ENCODE peak calls at places on chromosomes 2 and 18, in ten cellular contexts. One of them, this sample, is unnamed.

GRCh38 chr2:160968183-160968582 is 192.0 kb upstream of the TANK start:
- DNase-seq in hepatic stellate cell: no peak
- DNase-seq in ELF-1: no peak
- DNase-seq in NCI-H1436: no peak
- DNase-seq in amniotic stem cell: no peak
- DNase-seq in erythroblast: no peak
- DNase-seq in stimulated activated CD4-positive, alpha-beta T cell treated with anti-CD3 and anti-CD28 coated beads, TNF-alpha, amount 100 ng/mL, for 1 hour: no peak
- DNase-seq in CD4-positive, alpha-beta memory T cell: no peak
- DNase-seq in anterior cingulate cortex: no peak
- DNase-seq in NCI-H1092 treated with DMSO at 0.1 percent for 48 hours: no peak
- DNase-seq in this sample: no peak

GRCh38 chr2:29335391-29335790 is 220.2 kb downstream of the CLIP4 start:
- DNase-seq in hepatic stellate cell: no peak
- DNase-seq in ELF-1: no peak
- DNase-seq in NCI-H1436: no peak
- DNase-seq in amniotic stem cell: no peak
- DNase-seq in erythroblast: no peak
- DNase-seq in stimulated activated CD4-positive, alpha-beta T cell treated with anti-CD3 and anti-CD28 coated beads, TNF-alpha, amount 100 ng/mL, for 1 hour: no peak
- DNase-seq in CD4-positive, alpha-beta memory T cell: no peak
- DNase-seq in anterior cingulate cortex: no peak
- DNase-seq in NCI-H1092 treated with DMSO at 0.1 percent for 48 hours: no peak
- DNase-seq in this sample: no peak

GRCh38 chr2:68565858-68566257 is 77.5 kb upstream of the PROKR1 start:
- DNase-seq in hepatic stellate cell: peak; percentile 5
- DNase-seq in ELF-1: no peak
- DNase-seq in NCI-H1436: no peak
- DNase-seq in amniotic stem cell: no peak
- DNase-seq in erythroblast: no peak
- DNase-seq in stimulated activated CD4-positive, alpha-beta T cell treated with anti-CD3 and anti-CD28 coated beads, TNF-alpha, amount 100 ng/mL, for 1 hour: no peak
- DNase-seq in CD4-positive, alpha-beta memory T cell: no peak
- DNase-seq in anterior cingulate cortex: no peak
- DNase-seq in NCI-H1092 treated with DMSO at 0.1 percent for 48 hours: no peak
- DNase-seq in this sample: no peak

GRCh38 chr2:122516775-122517174 is 761.3 kb downstream of the TSN start:
- DNase-seq in hepatic stellate cell: no peak
- DNase-seq in ELF-1: peak; percentile 37
- DNase-seq in NCI-H1436: peak; percentile 75
- DNase-seq in amniotic stem cell: no peak
- DNase-seq in erythroblast: no peak
- DNase-seq in stimulated activated CD4-positive, alpha-beta T cell treated with anti-CD3 and anti-CD28 coated beads, TNF-alpha, amount 100 ng/mL, for 1 hour: no peak
- DNase-seq in CD4-positive, alpha-beta memory T cell: no peak
- DNase-seq in anterior cingulate cortex: no peak
- DNase-seq in NCI-H1092 treated with DMSO at 0.1 percent for 48 hours: no peak
- DNase-seq in this sample: no peak

GRCh38 chr2:7927694-7928093 is 754.2 kb upstream of the ID2 start:
- DNase-seq in hepatic stellate cell: no peak
- DNase-seq in ELF-1: no peak
- DNase-seq in NCI-H1436: no peak
- DNase-seq in amniotic stem cell: no peak
- DNase-seq in erythroblast: no peak
- DNase-seq in stimulated activated CD4-positive, alpha-beta T cell treated with anti-CD3 and anti-CD28 coated beads, TNF-alpha, amount 100 ng/mL, for 1 hour: no peak
- DNase-seq in CD4-positive, alpha-beta memory T cell: no peak
- DNase-seq in anterior cingulate cortex: no peak
- DNase-seq in NCI-H1092 treated with DMSO at 0.1 percent for 48 hours: no peak
- DNase-seq in this sample: no peak

GRCh38 chr2:59786684-59787083 is 766.8 kb downstream of the BCL11A start:
- DNase-seq in hepatic stellate cell: no peak
- DNase-seq in ELF-1: no peak
- DNase-seq in NCI-H1436: no peak
- DNase-seq in amniotic stem cell: no peak
- DNase-seq in erythroblast: no peak
- DNase-seq in stimulated activated CD4-positive, alpha-beta T cell treated with anti-CD3 and anti-CD28 coated beads, TNF-alpha, amount 100 ng/mL, for 1 hour: no peak
- DNase-seq in CD4-positive, alpha-beta memory T cell: no peak
- DNase-seq in anterior cingulate cortex: no peak
- DNase-seq in NCI-H1092 treated with DMSO at 0.1 percent for 48 hours: no peak
- DNase-seq in this sample: no peak

GRCh38 chr2:204066051-204066450 is 129.5 kb downstream of the ICOS start:
- DNase-seq in hepatic stellate cell: no peak
- DNase-seq in ELF-1: no peak
- DNase-seq in NCI-H1436: no peak
- DNase-seq in amniotic stem cell: no peak
- DNase-seq in erythroblast: no peak
- DNase-seq in stimulated activated CD4-positive, alpha-beta T cell treated with anti-CD3 and anti-CD28 coated beads, TNF-alpha, amount 100 ng/mL, for 1 hour: no peak
- DNase-seq in CD4-positive, alpha-beta memory T cell: no peak
- DNase-seq in anterior cingulate cortex: no peak
- DNase-seq in NCI-H1092 treated with DMSO at 0.1 percent for 48 hours: no peak
- DNase-seq in this sample: no peak

GRCh38 chr18:36663312-36663711 is 165.5 kb downstream of the TPGS2 start:
- DNase-seq in hepatic stellate cell: no peak
- DNase-seq in ELF-1: no peak
- DNase-seq in NCI-H1436: no peak
- DNase-seq in amniotic stem cell: no peak
- DNase-seq in erythroblast: no peak
- DNase-seq in stimulated activated CD4-positive, alpha-beta T cell treated with anti-CD3 and anti-CD28 coated beads, TNF-alpha, amount 100 ng/mL, for 1 hour: no peak
- DNase-seq in CD4-positive, alpha-beta memory T cell: no peak
- DNase-seq in anterior cingulate cortex: no peak
- DNase-seq in NCI-H1092 treated with DMSO at 0.1 percent for 48 hours: no peak
- DNase-seq in this sample: no peak

GRCh38 chr2:170052151-170052550 is 125.8 kb upstream of the MYO3B start:
- DNase-seq in hepatic stellate cell: no peak
- DNase-seq in ELF-1: no peak
- DNase-seq in NCI-H1436: no peak
- DNase-seq in amniotic stem cell: no peak
- DNase-seq in erythroblast: peak; percentile 33
- DNase-seq in stimulated activated CD4-positive, alpha-beta T cell treated with anti-CD3 and anti-CD28 coated beads, TNF-alpha, amount 100 ng/mL, for 1 hour: no peak
- DNase-seq in CD4-positive, alpha-beta memory T cell: no peak
- DNase-seq in anterior cingulate cortex: no peak
- DNase-seq in NCI-H1092 treated with DMSO at 0.1 percent for 48 hours: no peak
- DNase-seq in this sample: no peak

GRCh38 chr2:60991644-60992043 is 25.9 kb upstream of the PEX13 start:
- DNase-seq in hepatic stellate cell: no peak
- DNase-seq in ELF-1: no peak
- DNase-seq in NCI-H1436: no peak
- DNase-seq in amniotic stem cell: no peak
- DNase-seq in erythroblast: no peak
- DNase-seq in stimulated activated CD4-positive, alpha-beta T cell treated with anti-CD3 and anti-CD28 coated beads, TNF-alpha, amount 100 ng/mL, for 1 hour: no peak
- DNase-seq in CD4-positive, alpha-beta memory T cell: no peak
- DNase-seq in anterior cingulate cortex: no peak
- DNase-seq in NCI-H1092 treated with DMSO at 0.1 percent for 48 hours: no peak
- DNase-seq in this sample: no peak

GRCh38 chr2:158178646-158179045 is 77.0 kb downstream of the UPP2 start:
- DNase-seq in hepatic stellate cell: no peak
- DNase-seq in ELF-1: no peak
- DNase-seq in NCI-H1436: no peak
- DNase-seq in amniotic stem cell: no peak
- DNase-seq in erythroblast: no peak
- DNase-seq in stimulated activated CD4-positive, alpha-beta T cell treated with anti-CD3 and anti-CD28 coated beads, TNF-alpha, amount 100 ng/mL, for 1 hour: no peak
- DNase-seq in CD4-positive, alpha-beta memory T cell: no peak
- DNase-seq in anterior cingulate cortex: no peak
- DNase-seq in NCI-H1092 treated with DMSO at 0.1 percent for 48 hours: no peak
- DNase-seq in this sample: no peak

GRCh38 chr2:154623819-154624218 is 74.7 kb upstream of the KCNJ3 start:
- DNase-seq in hepatic stellate cell: no peak
- DNase-seq in ELF-1: peak; percentile 53
- DNase-seq in NCI-H1436: peak; percentile 9
- DNase-seq in amniotic stem cell: no peak
- DNase-seq in erythroblast: peak; percentile 12
- DNase-seq in stimulated activated CD4-positive, alpha-beta T cell treated with anti-CD3 and anti-CD28 coated beads, TNF-alpha, amount 100 ng/mL, for 1 hour: no peak
- DNase-seq in CD4-positive, alpha-beta memory T cell: no peak
- DNase-seq in anterior cingulate cortex: peak; percentile 11
- DNase-seq in NCI-H1092 treated with DMSO at 0.1 percent for 48 hours: peak; percentile 26
- DNase-seq in this sample: peak; percentile 13

GRCh38 chr2:40315684-40316083 is 136.2 kb downstream of the SLC8A1 start:
- DNase-seq in hepatic stellate cell: no peak
- DNase-seq in ELF-1: no peak
- DNase-seq in NCI-H1436: no peak
- DNase-seq in amniotic stem cell: no peak
- DNase-seq in erythroblast: no peak
- DNase-seq in stimulated activated CD4-positive, alpha-beta T cell treated with anti-CD3 and anti-CD28 coated beads, TNF-alpha, amount 100 ng/mL, for 1 hour: no peak
- DNase-seq in CD4-positive, alpha-beta memory T cell: no peak
- DNase-seq in anterior cingulate cortex: no peak
- DNase-seq in NCI-H1092 treated with DMSO at 0.1 percent for 48 hours: peak; percentile 34
- DNase-seq in this sample: no peak

GRCh38 chr2:95314964-95315611 is 17.9 kb downstream of the KCNIP3 start:
- DNase-seq in hepatic stellate cell: peak; percentile 63
- DNase-seq in ELF-1: peak; percentile 67
- DNase-seq in NCI-H1436: no peak
- DNase-seq in amniotic stem cell: no peak
- DNase-seq in erythroblast: no peak
- DNase-seq in stimulated activated CD4-positive, alpha-beta T cell treated with anti-CD3 and anti-CD28 coated beads, TNF-alpha, amount 100 ng/mL, for 1 hour: no peak
- DNase-seq in CD4-positive, alpha-beta memory T cell: no peak
- DNase-seq in anterior cingulate cortex: peak; percentile 37
- DNase-seq in NCI-H1092 treated with DMSO at 0.1 percent for 48 hours: no peak
- DNase-seq in this sample: no peak

GRCh38 chr2:27715318-27716165 is 51.9 kb downstream of the SLC4A1AP start:
- DNase-seq in hepatic stellate cell: peak; percentile 66
- DNase-seq in ELF-1: no peak
- DNase-seq in NCI-H1436: no peak
- DNase-seq in amniotic stem cell: peak; percentile 8
- DNase-seq in erythroblast: no peak
- DNase-seq in stimulated activated CD4-positive, alpha-beta T cell treated with anti-CD3 and anti-CD28 coated beads, TNF-alpha, amount 100 ng/mL, for 1 hour: no peak
- DNase-seq in CD4-positive, alpha-beta memory T cell: peak; percentile 39
- DNase-seq in anterior cingulate cortex: peak; percentile 78
- DNase-seq in NCI-H1092 treated with DMSO at 0.1 percent for 48 hours: no peak
- DNase-seq in this sample: peak; percentile 17

GRCh38 chr2:111633643-111634042 is 250.3 kb downstream of the ANAPC1 start:
- DNase-seq in hepatic stellate cell: no peak
- DNase-seq in ELF-1: no peak
- DNase-seq in NCI-H1436: no peak
- DNase-seq in amniotic stem cell: no peak
- DNase-seq in erythroblast: no peak
- DNase-seq in stimulated activated CD4-positive, alpha-beta T cell treated with anti-CD3 and anti-CD28 coated beads, TNF-alpha, amount 100 ng/mL, for 1 hour: no peak
- DNase-seq in CD4-positive, alpha-beta memory T cell: no peak
- DNase-seq in anterior cingulate cortex: no peak
- DNase-seq in NCI-H1092 treated with DMSO at 0.1 percent for 48 hours: no peak
- DNase-seq in this sample: no peak

GRCh38 chr2:120797421-120798289 is 62.0 kb downstream of the GLI2 start:
- DNase-seq in hepatic stellate cell: no peak
- DNase-seq in ELF-1: no peak
- DNase-seq in NCI-H1436: no peak
- DNase-seq in amniotic stem cell: no peak
- DNase-seq in erythroblast: no peak
- DNase-seq in stimulated activated CD4-positive, alpha-beta T cell treated with anti-CD3 and anti-CD28 coated beads, TNF-alpha, amount 100 ng/mL, for 1 hour: no peak
- DNase-seq in CD4-positive, alpha-beta memory T cell: no peak
- DNase-seq in anterior cingulate cortex: no peak
- DNase-seq in NCI-H1092 treated with DMSO at 0.1 percent for 48 hours: no peak
- DNase-seq in this sample: no peak

GRCh38 chr2:28333606-28334526 is 58.8 kb upstream of the FOSL2 start:
- DNase-seq in hepatic stellate cell: no peak
- DNase-seq in ELF-1: no peak
- DNase-seq in NCI-H1436: no peak
- DNase-seq in amniotic stem cell: no peak
- DNase-seq in erythroblast: no peak
- DNase-seq in stimulated activated CD4-positive, alpha-beta T cell treated with anti-CD3 and anti-CD28 coated beads, TNF-alpha, amount 100 ng/mL, for 1 hour: no peak
- DNase-seq in CD4-positive, alpha-beta memory T cell: no peak
- DNase-seq in anterior cingulate cortex: no peak
- DNase-seq in NCI-H1092 treated with DMSO at 0.1 percent for 48 hours: no peak
- DNase-seq in this sample: no peak

GRCh38 chr2:217467331-217467730 is 535.5 kb downstream of the TNS1 start:
- DNase-seq in hepatic stellate cell: no peak
- DNase-seq in ELF-1: no peak
- DNase-seq in NCI-H1436: no peak
- DNase-seq in amniotic stem cell: no peak
- DNase-seq in erythroblast: no peak
- DNase-seq in stimulated activated CD4-positive, alpha-beta T cell treated with anti-CD3 and anti-CD28 coated beads, TNF-alpha, amount 100 ng/mL, for 1 hour: no peak
- DNase-seq in CD4-positive, alpha-beta memory T cell: no peak
- DNase-seq in anterior cingulate cortex: no peak
- DNase-seq in NCI-H1092 treated with DMSO at 0.1 percent for 48 hours: no peak
- DNase-seq in this sample: no peak

This sample was measured in cerebellar nuclear complex.